ENCODE peak calls at places on chromosomes 16 and 17, in seven cellular contexts. T is GM23338, N is OCI-LY7, A is HCT116, O is mammary epithelial cell, L is hepatocyte, J is MM.1S. B is an unnamed sample.

GRCh38 chr17:51585514-51586104 is 325.3 kb downstream of the UTP18 start:
- DNase-seq in J (peak; percentile 60), L (peak; percentile 41), N (no peak), T (peak; percentile 76), O (peak; percentile 21), A (peak; percentile 18), B (no peak)

GRCh38 chr16:89357055-89357454 is 133.3 kb downstream of the ANKRD11 start:
- DNase-seq in O (peak; percentile 49), J (no peak), T (peak; percentile 65), A (no peak), L (no peak), N (no peak), B (no peak)

GRCh38 chr16:48365030-48365600 is 20.1 kb downstream of the SIAH1 start:
- DNase-seq in J (no peak), A (no peak), N (no peak), T (no peak), O (peak; percentile 37), L (peak; percentile 44), B (no peak)

GRCh38 chr16:55539049-55539448 is 27.4 kb upstream of the CAPNS2 start:
- DNase-seq in T (no peak), N (no peak), A (no peak), J (no peak), O (peak; percentile 62), L (no peak), B (no peak)

GRCh38 chr16:22887445-22887844 is 73.5 kb downstream of the HS3ST2 start:
- DNase-seq in O (no peak), T (no peak), A (no peak), J (no peak), L (no peak), N (no peak), B (no peak)

GRCh38 chr17:81173761-81174160 is 7.7 kb upstream of the AATK start:
- DNase-seq in L (no peak), J (no peak), A (no peak), T (no peak), O (no peak), N (no peak), B (no peak)

GRCh38 chr17:55735784-55736405 is 13.2 kb upstream of the TMEM100 start:
- DNase-seq in N (peak; percentile 65), T (peak; percentile 78), O (peak; percentile 38), J (peak; percentile 57), A (peak; percentile 49), L (peak; percentile 78), B (peak; percentile 32)

GRCh38 chr17:30720013-30720471 is 104.5 kb downstream of the CRLF3 start:
- DNase-seq in O (no peak), A (no peak), N (no peak), J (no peak), L (no peak), T (no peak), B (no peak)

GRCh38 chr17:62859146-62859545 is 51.0 kb upstream of the MARCHF10 start:
- DNase-seq in T (no peak), J (no peak), N (no peak), O (no peak), A (no peak), L (no peak), B (peak; percentile 70)

GRCh38 chr16:86044241-86044671 is 145.3 kb downstream of the IRF8 start:
- DNase-seq in A (peak; percentile 57), N (peak; percentile 46), L (peak; percentile 62), J (no peak), O (no peak), T (peak; percentile 92), B (peak; percentile 36)

GRCh38 chr16:15770107-15770506 is 86.7 kb downstream of the MYH11 start:
- DNase-seq in J (no peak), N (no peak), O (no peak), L (no peak), A (no peak), T (no peak), B (peak; percentile 83)

GRCh38 chr16:30637952-30638351 is 12.8 kb upstream of the PRR14 start:
- DNase-seq in A (peak; percentile 62), O (peak; percentile 54), N (peak; percentile 72), J (peak; percentile 46), T (peak; percentile 67), L (peak; percentile 49), B (peak; percentile 50)

GRCh38 chr16:1630450-1631213 is 18.5 kb downstream of the CRAMP1 start:
- DNase-seq in L (no peak), A (no peak), J (no peak), T (no peak), N (no peak), O (no peak), B (no peak)

GRCh38 chr17:57861000-57861736 is 11.3 kb upstream of the MRPS23 start:
- DNase-seq in J (peak; percentile 55), A (peak; percentile 75), T (peak; percentile 75), N (peak; percentile 21), O (no peak), L (peak; percentile 69), B (peak; percentile 30)

GRCh38 chr16:86396918-86397317 is 113.4 kb upstream of the FOXF1 start:
- DNase-seq in J (no peak), O (peak; percentile 80), N (no peak), T (no peak), L (peak; percentile 74), A (peak; percentile 28), B (peak; percentile 86)

GRCh38 chr16:67993207-67994036 is 5.9 kb downstream of the DPEP2 start:
- DNase-seq in T (peak; percentile 88), A (peak; percentile 63), L (peak; percentile 87), N (peak; percentile 88), J (peak; percentile 79), O (peak; percentile 38), B (peak; percentile 71)

GRCh38 chr16:48271728-48272127 is 24.4 kb upstream of the ABCC11 start:
- DNase-seq in A (no peak), O (no peak), N (no peak), T (no peak), J (no peak), L (no peak), B (no peak)

GRCh38 chr16:50253511-50253903 is 12.8 kb upstream of the ADCY7 start:
- DNase-seq in L (no peak), O (no peak), N (no peak), T (no peak), A (no peak), J (no peak), B (no peak)

GRCh38 chr17:78164748-78165607 is 3.4 kb upstream of the SYNGR2 start:
- DNase-seq in T (no peak), L (no peak), A (no peak), N (no peak), J (no peak), O (no peak), B (no peak)

GRCh38 chr17:301681-302299 is 50.8 kb downstream of the RPH3AL start:
- DNase-seq in T (no peak), N (no peak), J (no peak), A (no peak), O (no peak), L (no peak), B (no peak)

GRCh38 chr17:79036181-79036580 is 12.2 kb downstream of the C1QTNF1 start:
- DNase-seq in J (no peak), A (no peak), N (no peak), T (no peak), O (no peak), L (no peak), B (no peak)

GRCh38 chr16:75567911-75568310 is 1.7 kb downstream of the GABARAPL2 start:
- DNase-seq in T (no peak), A (no peak), J (no peak), O (no peak), L (no peak), N (no peak), B (no peak)

GRCh38 chr16:28136751-28137434 is 73.4 kb upstream of the GSG1L start:
- DNase-seq in A (no peak), N (peak; percentile 12), T (no peak), J (no peak), L (no peak), O (no peak), B (no peak)

GRCh38 chr17:80793851-80794267 is 197.8 kb upstream of the CHMP6 start:
- DNase-seq in A (no peak), N (no peak), T (no peak), J (no peak), O (no peak), L (no peak), B (peak; percentile 80)

GRCh38 chr17:19345486-19346350 is 16.8 kb downstream of the B9D1 start:
- DNase-seq in T (no peak), N (no peak), A (no peak), J (no peak), L (no peak), O (no peak), B (no peak)

GRCh38 chr17:75689441-75689873 is 22.3 kb downstream of the SAP30BP start:
- DNase-seq in N (peak; percentile 98), T (no peak), A (no peak), J (peak; percentile 96), L (no peak), O (peak; percentile 99), B (no peak)

GRCh38 chr17:42405076-42405475 is 16.8 kb upstream of the STAT3 start:
- DNase-seq in N (no peak), J (no peak), L (no peak), O (no peak), A (no peak), T (no peak), B (no peak)
- H4K20me1 ChIP-seq in N (no peaks in the 10 kb centered on the region), J (no peaks in the 10 kb centered on the region), L (peaks cover 7% of the 10 kb centered on the region), O (peaks cover 8% of the 10 kb centered on the region), A (peaks cover 5% of the 10 kb centered on the region), T (peaks cover 7% of the 10 kb centered on the region), B (no peaks in the 10 kb centered on the region)

DNA sequence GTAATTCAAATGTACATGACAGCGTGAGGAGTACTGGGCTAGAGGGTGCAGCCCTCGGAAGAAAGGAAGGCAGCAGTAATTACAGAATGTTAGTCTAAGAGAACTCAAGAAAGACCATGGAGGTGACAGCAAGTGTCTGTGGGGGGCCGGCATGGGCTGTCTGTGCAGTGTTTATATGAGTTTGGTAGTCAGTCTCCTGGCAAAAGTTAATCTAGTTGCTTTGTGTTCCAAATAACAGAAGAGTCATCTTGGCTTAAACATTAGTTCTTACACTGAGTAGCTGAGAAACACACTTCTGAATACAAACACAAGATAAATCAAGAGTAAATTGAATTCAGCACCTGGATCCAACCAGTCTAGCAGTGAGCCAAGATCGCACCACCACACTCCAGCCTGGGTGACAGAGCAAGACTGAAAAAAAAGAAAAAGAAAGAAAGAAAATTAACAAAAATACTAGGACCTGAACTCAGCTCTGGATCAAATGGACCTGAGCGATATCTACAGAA is 189.3 kb upstream of the COX10 start:
- DNase-seq in L (no peak), J (no peak), O (no peak), T (no peak), N (no peak), A (no peak), B (no peak)
- H4K20me1 ChIP-seq in L (no peaks in the 10 kb centered on the region), J (no peaks in the 10 kb centered on the region), O (no peaks in the 10 kb centered on the region), T (no peaks in the 10 kb centered on the region), N (no peaks in the 10 kb centered on the region), A (no peaks in the 10 kb centered on the region), B (no peaks in the 10 kb centered on the region)

GRCh38 chr16:20897253-20897896 is 2.8 kb downstream of the DCUN1D3 start:
- DNase-seq in O (peak; percentile 78), T (no peak), A (no peak), J (no peak), L (peak; percentile 54), N (no peak), B (no peak)
- H4K20me1 ChIP-seq in O (no peaks in the 10 kb centered on the region), T (peaks cover 25% of the 10 kb centered on the region), A (no peaks in the 10 kb centered on the region), J (no peaks in the 10 kb centered on the region), L (peaks cover 39% of the 10 kb centered on the region), N (no peaks in the 10 kb centered on the region), B (no peaks in the 10 kb centered on the region)

DNA sequence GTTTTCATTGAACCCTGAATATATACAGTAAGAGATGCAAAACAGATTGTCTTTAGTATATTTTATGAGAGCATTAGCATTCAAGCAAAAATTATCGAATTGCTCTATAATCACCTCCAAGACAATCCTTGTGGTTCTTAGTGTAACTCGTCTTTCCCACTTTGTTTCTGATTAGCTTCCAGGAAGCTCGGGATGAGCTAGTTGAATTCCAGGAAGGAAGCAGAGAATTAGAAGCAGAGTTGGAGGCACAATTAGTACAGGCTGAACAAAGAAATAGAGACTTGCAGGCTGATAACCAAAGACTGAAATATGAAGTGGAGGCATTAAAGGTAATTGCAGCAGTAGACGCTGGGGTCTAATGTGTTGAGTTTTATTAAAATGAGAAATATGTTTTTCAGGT is 9.9 kb downstream of the NDEL1 start:
- DNase-seq in O (no peak), N (no peak), T (no peak), A (no peak), J (no peak), L (no peak), B (peak; percentile 69)
- H4K20me1 ChIP-seq in O (no peaks in the 10 kb centered on the region), N (no peaks in the 10 kb centered on the region), T (no peaks in the 10 kb centered on the region), A (peaks cover 4% of the 10 kb centered on the region), J (peaks cover 17% of the 10 kb centered on the region), L (peaks cover 49% of the 10 kb centered on the region), B (peaks cover 5% of the 10 kb centered on the region)